ENCODE peak calls at places on chromosome 15, in ten cellular contexts. Q is iris pigment epithelial cell; Y is activated CD4-positive, alpha-beta T cell treated with anti-CD3 and anti-CD28 coated beads, Interleukin-2, amount 50 U/mL, for 1 hour; F is HFFc6; P is stimulated activated CD4-positive, alpha-beta T cell treated with anti-CD3 and anti-CD28 coated beads, Interleukin-15, amount 100 ng/mL, for 1 hour; T is OCI-M1; U is H54; L is HuH-7; O is left colon; M is mucosa of gallbladder. X is an unnamed sample.

GRCh38 chr15:64247906-64248541 is 85.2 kb upstream of the PPIB start:
- DNase-seq in Q (peak; percentile 96), Y (no peak), F (peak; percentile 94), P (no peak), T (peak; percentile 70), U (peak; percentile 20), L (peak; percentile 30), O (no peak), M (peak; percentile 55), X (no peak)

GRCh38 chr15:98268163-98268562 is 307.7 kb downstream of the ARRDC4 start:
- DNase-seq in Q (no peak), Y (no peak), F (no peak), P (no peak), T (no peak), U (no peak), L (no peak), O (no peak), M (no peak), X (no peak)

GRCh38 chr15:84981711-84982300 is at the start of gene PDE8A:
- DNase-seq in Q (peak; percentile 55), Y (peak; percentile 44), F (peak; percentile 36), P (peak; percentile 25), T (peak; percentile 64), U (peak; percentile 21), L (peak; percentile 67), O (peak; percentile 45), M (peak; percentile 38), X (no peak)

GRCh38 chr15:40582726-40583246 is 11.3 kb upstream of the KNL1 start:
- DNase-seq in Q (peak; percentile 51), Y (no peak), F (no peak), P (no peak), T (peak; percentile 93), U (peak; percentile 31), L (peak; percentile 46), O (no peak), M (peak; percentile 53), X (no peak)

GRCh38 chr15:69119016-69119415 is 41.4 kb upstream of the GLCE start:
- DNase-seq in Q (no peak), Y (no peak), F (no peak), P (no peak), T (no peak), U (no peak), L (no peak), O (no peak), M (no peak), X (no peak)

GRCh38 chr15:91909111-91909510 is 55.6 kb downstream of the SLCO3A1 start:
- DNase-seq in Q (no peak), Y (no peak), F (no peak), P (no peak), T (no peak), U (no peak), L (no peak), O (no peak), M (no peak), X (no peak)

GRCh38 chr15:66429117-66429516 is 42.4 kb downstream of the MAP2K1 start:
- DNase-seq in Q (no peak), Y (no peak), F (no peak), P (no peak), T (no peak), U (no peak), L (no peak), O (no peak), M (no peak), X (no peak)

GRCh38 chr15:83810110-83810509 is 156.2 kb downstream of the ADAMTSL3 start:
- DNase-seq in Q (no peak), Y (no peak), F (no peak), P (no peak), T (no peak), U (no peak), L (no peak), O (no peak), M (no peak), X (no peak)

GRCh38 chr15:64454282-64454681 is 6.1 kb upstream of the ZNF609 start:
- DNase-seq in Q (no peak), Y (no peak), F (no peak), P (no peak), T (no peak), U (no peak), L (no peak), O (no peak), M (no peak), X (no peak)

GRCh38 chr15:40087095-40087805 is 21.4 kb downstream of the BMF start:
- DNase-seq in Q (no peak), Y (no peak), F (no peak), P (no peak), T (no peak), U (no peak), L (no peak), O (peak; percentile 20), M (no peak), X (no peak)